ENCODE peak calls at places on chromosomes 4 and X, in six cellular contexts. One of them, this sample, is unnamed.

GRCh38 chr4:17664755-17665154 is 50.3 kb downstream of the MED28 start:
- DNase-seq in tibial nerve: no peak
- DNase-seq in thyroid gland: no peak
- DNase-seq in breast epithelium: no peak
- DNase-seq in epithelial cell of proximal tubule: no peak
- DNase-seq in fibroblast of mammary gland: peak
- DNase-seq in this sample: no peak

GRCh38 chr4:6969826-6970800 is 60.5 kb downstream of the TBC1D14 start:
- DNase-seq in tibial nerve: no peak
- DNase-seq in thyroid gland: no peak
- DNase-seq in breast epithelium: no peak
- DNase-seq in epithelial cell of proximal tubule: no peak
- DNase-seq in fibroblast of mammary gland: no peak
- DNase-seq in this sample: no peak

GRCh38 chr4:142598132-142598531 is 248.0 kb downstream of the INPP4B start:
- DNase-seq in tibial nerve: no peak
- DNase-seq in thyroid gland: no peak
- DNase-seq in breast epithelium: no peak
- DNase-seq in epithelial cell of proximal tubule: no peak
- DNase-seq in fibroblast of mammary gland: peak
- DNase-seq in this sample: no peak

GRCh38 chrX:20144491-20144890 is 2.9 kb upstream of the EIF1AX start:
- DNase-seq in tibial nerve: no peak
- DNase-seq in thyroid gland: no peak
- DNase-seq in breast epithelium: no peak
- DNase-seq in epithelial cell of proximal tubule: no peak
- DNase-seq in fibroblast of mammary gland: peak
- DNase-seq in this sample: no peak

GRCh38 chr4:99394913-99395312 is 40.2 kb downstream of the ADH7 start:
- DNase-seq in tibial nerve: no peak
- DNase-seq in thyroid gland: no peak
- DNase-seq in breast epithelium: no peak
- DNase-seq in epithelial cell of proximal tubule: no peak
- DNase-seq in fibroblast of mammary gland: peak
- DNase-seq in this sample: no peak

GRCh38 chrX:1140236-1140681 is 72.2 kb downstream of the CRLF2 start:
- DNase-seq in tibial nerve: no peak
- DNase-seq in thyroid gland: no peak
- DNase-seq in breast epithelium: no peak
- DNase-seq in epithelial cell of proximal tubule: no peak
- DNase-seq in fibroblast of mammary gland: no peak
- DNase-seq in this sample: no peak

GRCh38 chr4:127410201-127410600 is 222.6 kb upstream of the INTU start:
- DNase-seq in tibial nerve: no peak
- DNase-seq in thyroid gland: no peak
- DNase-seq in breast epithelium: no peak
- DNase-seq in epithelial cell of proximal tubule: no peak
- DNase-seq in fibroblast of mammary gland: peak
- DNase-seq in this sample: no peak

GRCh38 chr4:168655182-168655581 is 158.3 kb downstream of the PALLD start:
- DNase-seq in tibial nerve: no peak
- DNase-seq in thyroid gland: no peak
- DNase-seq in breast epithelium: no peak
- DNase-seq in epithelial cell of proximal tubule: no peak
- DNase-seq in fibroblast of mammary gland: no peak
- DNase-seq in this sample: no peak

GRCh38 chr4:88758264-88758663 is 60.6 kb upstream of the NAP1L5 start:
- DNase-seq in tibial nerve: no peak
- DNase-seq in thyroid gland: no peak
- DNase-seq in breast epithelium: no peak
- DNase-seq in epithelial cell of proximal tubule: no peak
- DNase-seq in fibroblast of mammary gland: no peak
- DNase-seq in this sample: no peak

GRCh38 chr4:152535236-152535902 is 523 bp downstream of the FBXW7 start:
- DNase-seq in tibial nerve: no peak
- DNase-seq in thyroid gland: no peak
- DNase-seq in breast epithelium: no peak
- DNase-seq in epithelial cell of proximal tubule: no peak
- DNase-seq in fibroblast of mammary gland: no peak
- DNase-seq in this sample: no peak

GRCh38 chrX:1207496-1208025 is 4.9 kb downstream of the CRLF2 start:
- DNase-seq in tibial nerve: no peak
- DNase-seq in thyroid gland: peak
- DNase-seq in breast epithelium: no peak
- DNase-seq in epithelial cell of proximal tubule: no peak
- DNase-seq in fibroblast of mammary gland: no peak
- DNase-seq in this sample: no peak

GRCh38 chr4:8176547-8177399 is 18.2 kb upstream of the ABLIM2 start:
- DNase-seq in tibial nerve: no peak
- DNase-seq in thyroid gland: peak
- DNase-seq in breast epithelium: no peak
- DNase-seq in epithelial cell of proximal tubule: no peak
- DNase-seq in fibroblast of mammary gland: peak
- DNase-seq in this sample: no peak

GRCh38 chr4:27701563-27701962 is 840.9 kb downstream of the STIM2 start:
- DNase-seq in tibial nerve: no peak
- DNase-seq in thyroid gland: no peak
- DNase-seq in breast epithelium: no peak
- DNase-seq in epithelial cell of proximal tubule: no peak
- DNase-seq in fibroblast of mammary gland: no peak
- DNase-seq in this sample: no peak

GRCh38 chr4:76055421-76055820 is 19.1 kb upstream of the ART3 start:
- DNase-seq in tibial nerve: no peak
- DNase-seq in thyroid gland: no peak
- DNase-seq in breast epithelium: no peak
- DNase-seq in epithelial cell of proximal tubule: no peak
- DNase-seq in fibroblast of mammary gland: no peak
- DNase-seq in this sample: no peak

GRCh38 chrX:130702867-130703707 is 199.9 kb downstream of the ENOX2 start:
- DNase-seq in tibial nerve: no peak
- DNase-seq in thyroid gland: no peak
- DNase-seq in breast epithelium: no peak
- DNase-seq in epithelial cell of proximal tubule: no peak
- DNase-seq in fibroblast of mammary gland: peak
- DNase-seq in this sample: no peak

GRCh38 chr4:166078956-166079355 is 205.9 kb downstream of the TLL1 start:
- DNase-seq in tibial nerve: no peak
- DNase-seq in thyroid gland: no peak
- DNase-seq in breast epithelium: no peak
- DNase-seq in epithelial cell of proximal tubule: no peak
- DNase-seq in fibroblast of mammary gland: peak
- DNase-seq in this sample: no peak

GRCh38 chrX:94204524-94204923 is 530.5 kb downstream of the FAM133A start:
- DNase-seq in tibial nerve: no peak
- DNase-seq in thyroid gland: no peak
- DNase-seq in breast epithelium: no peak
- DNase-seq in epithelial cell of proximal tubule: no peak
- DNase-seq in fibroblast of mammary gland: no peak
- DNase-seq in this sample: no peak

GRCh38 chr4:53450773-53451172 is 73.3 kb downstream of the FIP1L1 start:
- DNase-seq in tibial nerve: no peak
- DNase-seq in thyroid gland: no peak
- DNase-seq in breast epithelium: no peak
- DNase-seq in epithelial cell of proximal tubule: no peak
- DNase-seq in fibroblast of mammary gland: peak
- DNase-seq in this sample: no peak

GRCh38 chrX:130770615-130771014 is 132.4 kb downstream of the ENOX2 start:
- DNase-seq in tibial nerve: no peak
- DNase-seq in thyroid gland: no peak
- DNase-seq in breast epithelium: no peak
- DNase-seq in epithelial cell of proximal tubule: no peak
- DNase-seq in fibroblast of mammary gland: peak
- DNase-seq in this sample: no peak

GRCh38 chrX:130260316-130260715 is 8.4 kb downstream of the ZNF280C start:
- DNase-seq in tibial nerve: no peak
- DNase-seq in thyroid gland: no peak
- DNase-seq in breast epithelium: no peak
- DNase-seq in epithelial cell of proximal tubule: no peak
- DNase-seq in fibroblast of mammary gland: peak
- DNase-seq in this sample: no peak

GRCh38 chr4:188603646-188604045 is 464.4 kb downstream of the TRIML1 start:
- DNase-seq in tibial nerve: no peak
- DNase-seq in thyroid gland: no peak
- DNase-seq in breast epithelium: no peak
- DNase-seq in epithelial cell of proximal tubule: peak
- DNase-seq in fibroblast of mammary gland: peak
- DNase-seq in this sample: no peak

GRCh38 chr4:180060159-180060889 is 2182.9 kb upstream of the TENM3 start:
- DNase-seq in tibial nerve: no peak
- DNase-seq in thyroid gland: no peak
- DNase-seq in breast epithelium: no peak
- DNase-seq in epithelial cell of proximal tubule: no peak
- DNase-seq in fibroblast of mammary gland: peak
- DNase-seq in this sample: no peak

GRCh38 chrX:115413246-115413878 is 123.8 kb downstream of the LUZP4 start:
- DNase-seq in tibial nerve: no peak
- DNase-seq in thyroid gland: no peak
- DNase-seq in breast epithelium: no peak
- DNase-seq in epithelial cell of proximal tubule: no peak
- DNase-seq in fibroblast of mammary gland: no peak
- DNase-seq in this sample: no peak

GRCh38 chr4:168589154-168589553 is 92.3 kb downstream of the PALLD start:
- DNase-seq in tibial nerve: no peak
- DNase-seq in thyroid gland: no peak
- DNase-seq in breast epithelium: peak
- DNase-seq in epithelial cell of proximal tubule: peak
- DNase-seq in fibroblast of mammary gland: peak
- DNase-seq in this sample: no peak

GRCh38 chr4:2270341-2271165 is 8.6 kb upstream of the MXD4 start:
- DNase-seq in tibial nerve: no peak
- DNase-seq in thyroid gland: no peak
- DNase-seq in breast epithelium: no peak
- DNase-seq in epithelial cell of proximal tubule: no peak
- DNase-seq in fibroblast of mammary gland: no peak
- DNase-seq in this sample: no peak

GRCh38 chr4:88295656-88296055 is 11.3 kb upstream of the PPM1K start:
- DNase-seq in tibial nerve: no peak
- DNase-seq in thyroid gland: no peak
- DNase-seq in breast epithelium: no peak
- DNase-seq in epithelial cell of proximal tubule: no peak
- DNase-seq in fibroblast of mammary gland: no peak
- DNase-seq in this sample: no peak

GRCh38 chr4:117164338-117164737 is 79.0 kb upstream of the TRAM1L1 start:
- DNase-seq in tibial nerve: no peak
- DNase-seq in thyroid gland: no peak
- DNase-seq in breast epithelium: no peak
- DNase-seq in epithelial cell of proximal tubule: no peak
- DNase-seq in fibroblast of mammary gland: no peak
- DNase-seq in this sample: no peak
- TF ChIP-seq CTCF in tibial nerve: no peak
- TF ChIP-seq CTCF in thyroid gland: no peak
- TF ChIP-seq CTCF in breast epithelium: no peak
- TF ChIP-seq CTCF in epithelial cell of proximal tubule: no peak
- TF ChIP-seq CTCF in fibroblast of mammary gland: no peak
- TF ChIP-seq CTCF in this sample: no peak

GRCh38 chr4:153643406-153644016 is 40.6 kb upstream of the TLR2 start:
- DNase-seq in tibial nerve: no peak
- DNase-seq in thyroid gland: no peak
- DNase-seq in breast epithelium: no peak
- DNase-seq in epithelial cell of proximal tubule: no peak
- DNase-seq in fibroblast of mammary gland: peak
- DNase-seq in this sample: no peak
- TF ChIP-seq CTCF in tibial nerve: no peak
- TF ChIP-seq CTCF in thyroid gland: peak
- TF ChIP-seq CTCF in breast epithelium: no peak
- TF ChIP-seq CTCF in epithelial cell of proximal tubule: peak
- TF ChIP-seq CTCF in fibroblast of mammary gland: peak
- TF ChIP-seq CTCF in this sample: peak

GRCh38 chrX:40877869-40878268 is 142.5 kb upstream of the MED14 start:
- DNase-seq in tibial nerve: peak
- DNase-seq in thyroid gland: no peak
- DNase-seq in breast epithelium: no peak
- DNase-seq in epithelial cell of proximal tubule: no peak
- DNase-seq in fibroblast of mammary gland: peak
- DNase-seq in this sample: no peak
- TF ChIP-seq CTCF in tibial nerve: peak
- TF ChIP-seq CTCF in thyroid gland: peak
- TF ChIP-seq CTCF in breast epithelium: no peak
- TF ChIP-seq CTCF in epithelial cell of proximal tubule: peak
- TF ChIP-seq CTCF in fibroblast of mammary gland: peak
- TF ChIP-seq CTCF in this sample: peak

GRCh38 chrX:135543924-135544323 is 23.5 kb downstream of the INTS6L start:
- DNase-seq in tibial nerve: no peak
- DNase-seq in thyroid gland: no peak
- DNase-seq in breast epithelium: no peak
- DNase-seq in epithelial cell of proximal tubule: no peak
- DNase-seq in fibroblast of mammary gland: no peak
- DNase-seq in this sample: peak
- TF ChIP-seq CTCF in tibial nerve: no peak
- TF ChIP-seq CTCF in thyroid gland: no peak
- TF ChIP-seq CTCF in breast epithelium: no peak
- TF ChIP-seq CTCF in epithelial cell of proximal tubule: peak
- TF ChIP-seq CTCF in fibroblast of mammary gland: peak
- TF ChIP-seq CTCF in this sample: peak

GRCh38 chr4:137861682-137862081 is 329.4 kb upstream of the PCDH18 start:
- DNase-seq in tibial nerve: no peak
- DNase-seq in thyroid gland: no peak
- DNase-seq in breast epithelium: no peak
- DNase-seq in epithelial cell of proximal tubule: no peak
- DNase-seq in fibroblast of mammary gland: peak
- DNase-seq in this sample: no peak
- TF ChIP-seq CTCF in tibial nerve: peak
- TF ChIP-seq CTCF in thyroid gland: peak
- TF ChIP-seq CTCF in breast epithelium: no peak
- TF ChIP-seq CTCF in epithelial cell of proximal tubule: peak
- TF ChIP-seq CTCF in fibroblast of mammary gland: peak
- TF ChIP-seq CTCF in this sample: no peak

This sample was measured in natural killer cell.